ENCODE peak calls at places on chromosomes 5 and 9, in six cellular contexts. One of them, this sample, is unnamed.

GRCh38 chr9:68822596-68823165 is 117.6 kb downstream of the PIP5K1B start:
- DNase-seq in heart left ventricle: no peak
- DNase-seq in pancreas: peak; percentile 80
- DNase-seq in A549: no peak
- DNase-seq in upper lobe of left lung: no peak
- DNase-seq in HCT116: no peak
- DNase-seq in this sample: no peak

GRCh38 chr5:141637266-141637692 is 482 bp downstream of the RELL2 start:
- DNase-seq in heart left ventricle: peak; percentile 71
- DNase-seq in A549: peak; percentile 45
- DNase-seq in HCT116: no peak
- DNase-seq in upper lobe of left lung: peak; percentile 35
- DNase-seq in pancreas: peak; percentile 27
- DNase-seq in this sample: no peak

GRCh38 chr5:89756955-89757354 is 652.6 kb downstream of the CETN3 start:
- DNase-seq in upper lobe of left lung: no peak
- DNase-seq in A549: no peak
- DNase-seq in heart left ventricle: no peak
- DNase-seq in HCT116: no peak
- DNase-seq in pancreas: no peak
- DNase-seq in this sample: no peak

GRCh38 chr9:93298498-93299417 is 114.8 kb downstream of the WNK2 start:
- DNase-seq in A549: no peak
- DNase-seq in upper lobe of left lung: no peak
- DNase-seq in heart left ventricle: no peak
- DNase-seq in HCT116: no peak
- DNase-seq in pancreas: no peak
- DNase-seq in this sample: no peak

GRCh38 chr9:36337002-36337401 is 63.1 kb downstream of the RNF38 start:
- DNase-seq in upper lobe of left lung: no peak
- DNase-seq in A549: no peak
- DNase-seq in HCT116: no peak
- DNase-seq in pancreas: no peak
- DNase-seq in heart left ventricle: no peak
- DNase-seq in this sample: no peak

GRCh38 chr5:50463047-50463446 is 22.0 kb upstream of the EMB start:
- DNase-seq in A549: no peak
- DNase-seq in HCT116: no peak
- DNase-seq in heart left ventricle: no peak
- DNase-seq in pancreas: no peak
- DNase-seq in upper lobe of left lung: no peak
- DNase-seq in this sample: no peak

GRCh38 chr5:173565491-173566038 is 50.9 kb downstream of the BOD1 start:
- DNase-seq in upper lobe of left lung: no peak
- DNase-seq in HCT116: no peak
- DNase-seq in A549: no peak
- DNase-seq in pancreas: no peak
- DNase-seq in heart left ventricle: no peak
- DNase-seq in this sample: no peak

GRCh38 chr9:36074870-36075532 is 38.3 kb downstream of the RECK start:
- DNase-seq in HCT116: no peak
- DNase-seq in heart left ventricle: no peak
- DNase-seq in upper lobe of left lung: peak; percentile 80
- DNase-seq in pancreas: peak; percentile 71
- DNase-seq in A549: no peak
- DNase-seq in this sample: peak; percentile 89

GRCh38 chr9:79387091-79387490 is 184.7 kb upstream of the TLE4 start:
- DNase-seq in A549: no peak
- DNase-seq in HCT116: no peak
- DNase-seq in upper lobe of left lung: no peak
- DNase-seq in heart left ventricle: no peak
- DNase-seq in pancreas: no peak
- DNase-seq in this sample: peak; percentile 83

GRCh38 chr5:1430121-1430795 is 15.0 kb downstream of the SLC6A3 start:
- DNase-seq in HCT116: no peak
- DNase-seq in heart left ventricle: no peak
- DNase-seq in pancreas: no peak
- DNase-seq in A549: no peak
- DNase-seq in upper lobe of left lung: peak; percentile 7
- DNase-seq in this sample: no peak

GRCh38 chr5:1428107-1428506 is 17.1 kb downstream of the SLC6A3 start:
- DNase-seq in A549: no peak
- DNase-seq in heart left ventricle: no peak
- DNase-seq in HCT116: no peak
- DNase-seq in upper lobe of left lung: no peak
- DNase-seq in pancreas: no peak
- DNase-seq in this sample: no peak

GRCh38 chr5:1431021-1431811 is 14.0 kb downstream of the SLC6A3 start:
- DNase-seq in pancreas: no peak
- DNase-seq in heart left ventricle: peak; percentile 65
- DNase-seq in upper lobe of left lung: peak; percentile 15
- DNase-seq in HCT116: no peak
- DNase-seq in A549: no peak
- DNase-seq in this sample: no peak

GRCh38 chr5:1429501-1429900 is 15.7 kb downstream of the SLC6A3 start:
- DNase-seq in A549: no peak
- DNase-seq in upper lobe of left lung: peak; percentile 6
- DNase-seq in pancreas: no peak
- DNase-seq in heart left ventricle: no peak
- DNase-seq in HCT116: no peak
- DNase-seq in this sample: no peak

DNA sequence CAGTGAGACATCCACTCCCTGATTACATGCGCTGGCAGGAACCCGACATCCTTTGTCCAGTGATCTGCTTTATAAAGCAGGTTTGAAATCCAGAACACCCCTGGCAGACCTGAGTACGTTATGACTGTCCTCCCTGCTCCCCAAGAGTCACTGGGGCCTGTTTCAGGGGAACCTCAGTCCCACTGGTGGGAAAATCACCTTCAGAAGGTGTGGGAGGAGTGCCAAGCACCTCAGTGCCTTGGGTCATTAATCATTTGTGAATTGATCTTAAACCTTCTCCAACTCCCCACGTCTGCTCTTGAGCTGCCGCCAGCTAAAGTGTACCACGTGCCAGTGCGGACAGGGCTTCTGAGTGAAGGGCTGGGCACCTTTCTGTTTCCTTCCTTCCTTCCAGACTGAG is 16.2 kb downstream of the SLC6A3 start:
- DNase-seq in A549: no peak
- DNase-seq in upper lobe of left lung: no peak
- DNase-seq in HCT116: no peak
- DNase-seq in pancreas: no peak
- DNase-seq in heart left ventricle: no peak
- DNase-seq in this sample: no peak
- H3K9me3 ChIP-seq in A549: peaks cover 37% of the 10 kb centered on the region
- H3K9me3 ChIP-seq in upper lobe of left lung: peaks cover 31% of the 10 kb centered on the region
- H3K9me3 ChIP-seq in HCT116: peaks cover 27% of the 10 kb centered on the region
- H3K9me3 ChIP-seq in pancreas: no peaks in the 10 kb centered on the region
- H3K9me3 ChIP-seq in heart left ventricle: no peaks in the 10 kb centered on the region
- H3K9me3 ChIP-seq in this sample: peaks cover 30% of the 10 kb centered on the region

DNA sequence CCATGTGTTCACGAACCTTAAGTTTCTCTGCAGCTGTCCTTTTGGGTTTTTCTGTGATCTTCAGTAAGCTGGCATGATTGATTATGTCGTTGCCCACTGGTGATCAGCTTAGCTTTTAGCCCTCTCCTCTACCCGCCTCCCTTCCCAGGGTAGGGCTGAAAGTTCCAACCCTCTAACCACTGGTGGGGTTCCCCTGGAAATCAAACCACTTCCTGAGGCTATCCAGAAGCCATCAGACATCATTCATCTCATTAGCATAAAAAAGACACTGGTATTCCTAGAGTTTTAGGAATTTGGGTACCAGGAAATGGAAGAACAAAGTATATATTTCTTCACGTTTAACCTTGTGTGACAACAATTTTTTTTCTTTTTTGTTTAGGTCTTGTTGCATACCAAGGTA is 29.8 kb downstream of the SPIN1 start:
- DNase-seq in HCT116: no peak
- DNase-seq in pancreas: no peak
- DNase-seq in heart left ventricle: no peak
- DNase-seq in A549: no peak
- DNase-seq in upper lobe of left lung: no peak
- DNase-seq in this sample: no peak
- H3K9me3 ChIP-seq in HCT116: peaks cover 30% of the 10 kb centered on the region
- H3K9me3 ChIP-seq in pancreas: no peaks in the 10 kb centered on the region
- H3K9me3 ChIP-seq in heart left ventricle: peaks cover 8% of the 10 kb centered on the region
- H3K9me3 ChIP-seq in A549: peaks cover 42% of the 10 kb centered on the region
- H3K9me3 ChIP-seq in upper lobe of left lung: peaks cover 34% of the 10 kb centered on the region
- H3K9me3 ChIP-seq in this sample: peaks cover 17% of the 10 kb centered on the region

GRCh38 chr5:158478139-158478538 is 619.2 kb upstream of the CLINT1 start:
- DNase-seq in upper lobe of left lung: no peak
- DNase-seq in HCT116: no peak
- DNase-seq in pancreas: no peak
- DNase-seq in heart left ventricle: no peak
- DNase-seq in A549: no peak
- DNase-seq in this sample: no peak
- H3K9me3 ChIP-seq in upper lobe of left lung: no peaks in the 10 kb centered on the region
- H3K9me3 ChIP-seq in HCT116: no peaks in the 10 kb centered on the region
- H3K9me3 ChIP-seq in pancreas: no peaks in the 10 kb centered on the region
- H3K9me3 ChIP-seq in heart left ventricle: no peaks in the 10 kb centered on the region
- H3K9me3 ChIP-seq in A549: no peaks in the 10 kb centered on the region
- H3K9me3 ChIP-seq in this sample: no peaks in the 10 kb centered on the region

GRCh38 chr9:14846871-14847311 is 63.3 kb downstream of the FREM1 start:
- DNase-seq in heart left ventricle: peak; percentile 68
- DNase-seq in upper lobe of left lung: peak; percentile 29
- DNase-seq in A549: peak; percentile 58
- DNase-seq in pancreas: peak; percentile 14
- DNase-seq in HCT116: peak; percentile 47
- DNase-seq in this sample: peak; percentile 17
- H3K9me3 ChIP-seq in heart left ventricle: no peaks in the 10 kb centered on the region
- H3K9me3 ChIP-seq in upper lobe of left lung: no peaks in the 10 kb centered on the region
- H3K9me3 ChIP-seq in A549: no peaks in the 10 kb centered on the region
- H3K9me3 ChIP-seq in pancreas: no peaks in the 10 kb centered on the region
- H3K9me3 ChIP-seq in HCT116: no peaks in the 10 kb centered on the region
- H3K9me3 ChIP-seq in this sample: no peaks in the 10 kb centered on the region

GRCh38 chr9:134850611-134851010 is 30.0 kb upstream of the FCN2 start:
- DNase-seq in heart left ventricle: no peak
- DNase-seq in upper lobe of left lung: no peak
- DNase-seq in HCT116: no peak
- DNase-seq in A549: no peak
- DNase-seq in pancreas: no peak
- DNase-seq in this sample: no peak
- H3K9me3 ChIP-seq in heart left ventricle: no peaks in the 10 kb centered on the region
- H3K9me3 ChIP-seq in upper lobe of left lung: peaks cover 5% of the 10 kb centered on the region
- H3K9me3 ChIP-seq in HCT116: peaks cover 3% of the 10 kb centered on the region
- H3K9me3 ChIP-seq in A549: peaks cover 33% of the 10 kb centered on the region
- H3K9me3 ChIP-seq in pancreas: no peaks in the 10 kb centered on the region
- H3K9me3 ChIP-seq in this sample: peaks cover 11% of the 10 kb centered on the region

DNA sequence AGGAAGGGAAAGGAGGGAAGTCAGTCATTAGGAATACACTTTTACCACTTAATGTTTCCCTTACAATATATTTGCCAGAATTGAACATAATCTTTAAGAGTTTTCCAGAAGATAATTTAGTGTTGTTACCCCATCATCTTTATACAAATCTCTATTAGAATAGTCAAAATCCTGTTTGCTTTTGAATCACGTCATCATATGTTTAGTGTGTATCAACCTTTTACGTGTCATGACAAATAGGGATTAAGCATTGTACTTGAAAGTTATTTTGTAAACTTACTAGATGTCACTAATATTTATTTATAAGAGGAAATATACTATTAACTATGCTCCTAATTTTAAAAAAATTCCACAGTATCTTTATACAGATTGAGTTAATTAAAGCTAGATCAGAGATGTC is 1899.5 kb downstream of the MAT2B start:
- DNase-seq in HCT116: no peak
- DNase-seq in upper lobe of left lung: no peak
- DNase-seq in heart left ventricle: no peak
- DNase-seq in pancreas: no peak
- DNase-seq in A549: no peak
- DNase-seq in this sample: no peak
- H3K9me3 ChIP-seq in HCT116: peaks cover 12% of the 10 kb centered on the region
- H3K9me3 ChIP-seq in upper lobe of left lung: no peaks in the 10 kb centered on the region
- H3K9me3 ChIP-seq in heart left ventricle: no peaks in the 10 kb centered on the region
- H3K9me3 ChIP-seq in pancreas: no peaks in the 10 kb centered on the region
- H3K9me3 ChIP-seq in A549: no peaks in the 10 kb centered on the region
- H3K9me3 ChIP-seq in this sample: no peaks in the 10 kb centered on the region

This sample was measured in IMR-90.